ENCODE peak calls at places on chromosome 4, in nine cellular contexts. One of them, this sample, is unnamed.

GRCh38 chr4:164789047-164789446 is 35.1 kb downstream of the SMIM31 start:
- DNase-seq in body of pancreas: no peak
- DNase-seq in ascending aorta: no peak
- DNase-seq in upper lobe of left lung: no peak
- DNase-seq in vagina: no peak
- DNase-seq in bronchial epithelial cell: no peak
- DNase-seq in CD8-positive, alpha-beta T cell: no peak
- DNase-seq in kidney epithelial cell: no peak
- DNase-seq in AG09309: no peak
- DNase-seq in this sample: no peak

GRCh38 chr4:73763877-73764276 is 23.5 kb downstream of the CXCL8 start:
- DNase-seq in ascending aorta: no peak
- DNase-seq in CD8-positive, alpha-beta T cell: no peak
- DNase-seq in body of pancreas: no peak
- DNase-seq in bronchial epithelial cell: no peak
- DNase-seq in vagina: no peak
- DNase-seq in upper lobe of left lung: no peak
- DNase-seq in kidney epithelial cell: no peak
- DNase-seq in AG09309: no peak
- DNase-seq in this sample: no peak

GRCh38 chr4:161256716-161257115 is 907.1 kb downstream of the FSTL5 start:
- DNase-seq in bronchial epithelial cell: peak; percentile 5
- DNase-seq in body of pancreas: no peak
- DNase-seq in ascending aorta: no peak
- DNase-seq in upper lobe of left lung: no peak
- DNase-seq in kidney epithelial cell: no peak
- DNase-seq in CD8-positive, alpha-beta T cell: no peak
- DNase-seq in vagina: no peak
- DNase-seq in AG09309: no peak
- DNase-seq in this sample: no peak

GRCh38 chr4:7186516-7187296 is 5.6 kb upstream of the SORCS2 start:
- DNase-seq in upper lobe of left lung: no peak
- DNase-seq in vagina: no peak
- DNase-seq in body of pancreas: no peak
- DNase-seq in kidney epithelial cell: no peak
- DNase-seq in CD8-positive, alpha-beta T cell: no peak
- DNase-seq in bronchial epithelial cell: no peak
- DNase-seq in AG09309: no peak
- DNase-seq in ascending aorta: peak; percentile 41
- DNase-seq in this sample: no peak

GRCh38 chr4:33073811-33074210 is 2353.6 kb downstream of the PCDH7 start:
- DNase-seq in AG09309: no peak
- DNase-seq in vagina: no peak
- DNase-seq in CD8-positive, alpha-beta T cell: no peak
- DNase-seq in bronchial epithelial cell: no peak
- DNase-seq in ascending aorta: no peak
- DNase-seq in kidney epithelial cell: peak; percentile 38
- DNase-seq in upper lobe of left lung: no peak
- DNase-seq in body of pancreas: no peak
- DNase-seq in this sample: no peak

GRCh38 chr4:5052424-5052702 is 1.1 kb downstream of the STK32B start:
- DNase-seq in bronchial epithelial cell: no peak
- DNase-seq in CD8-positive, alpha-beta T cell: no peak
- DNase-seq in kidney epithelial cell: no peak
- DNase-seq in upper lobe of left lung: no peak
- DNase-seq in ascending aorta: no peak
- DNase-seq in body of pancreas: no peak
- DNase-seq in vagina: no peak
- DNase-seq in AG09309: no peak
- DNase-seq in this sample: no peak

GRCh38 chr4:118417325-118417724 is 64.5 kb upstream of the PRSS12 start:
- DNase-seq in body of pancreas: no peak
- DNase-seq in ascending aorta: no peak
- DNase-seq in AG09309: peak; percentile 40
- DNase-seq in CD8-positive, alpha-beta T cell: no peak
- DNase-seq in upper lobe of left lung: no peak
- DNase-seq in kidney epithelial cell: no peak
- DNase-seq in vagina: no peak
- DNase-seq in bronchial epithelial cell: peak; percentile 99
- DNase-seq in this sample: no peak

GRCh38 chr4:26252349-26252748 is 68.5 kb upstream of the RBPJ start:
- DNase-seq in ascending aorta: no peak
- DNase-seq in kidney epithelial cell: peak; percentile 41
- DNase-seq in upper lobe of left lung: no peak
- DNase-seq in vagina: no peak
- DNase-seq in bronchial epithelial cell: no peak
- DNase-seq in CD8-positive, alpha-beta T cell: no peak
- DNase-seq in body of pancreas: no peak
- DNase-seq in AG09309: no peak
- DNase-seq in this sample: no peak

GRCh38 chr4:53582194-53582593 is 9.1 kb downstream of the LNX1 start:
- DNase-seq in ascending aorta: no peak
- DNase-seq in upper lobe of left lung: no peak
- DNase-seq in kidney epithelial cell: no peak
- DNase-seq in vagina: no peak
- DNase-seq in CD8-positive, alpha-beta T cell: no peak
- DNase-seq in bronchial epithelial cell: no peak
- DNase-seq in body of pancreas: peak; percentile 17
- DNase-seq in AG09309: no peak
- DNase-seq in this sample: no peak

GRCh38 chr4:99816611-99817309 is at the start of gene DAPP1:
- DNase-seq in AG09309: no peak
- DNase-seq in kidney epithelial cell: no peak
- DNase-seq in CD8-positive, alpha-beta T cell: peak; percentile 67
- DNase-seq in bronchial epithelial cell: peak; percentile 99
- DNase-seq in ascending aorta: peak; percentile 69
- DNase-seq in vagina: no peak
- DNase-seq in upper lobe of left lung: no peak
- DNase-seq in body of pancreas: peak; percentile 12
- DNase-seq in this sample: no peak

DNA sequence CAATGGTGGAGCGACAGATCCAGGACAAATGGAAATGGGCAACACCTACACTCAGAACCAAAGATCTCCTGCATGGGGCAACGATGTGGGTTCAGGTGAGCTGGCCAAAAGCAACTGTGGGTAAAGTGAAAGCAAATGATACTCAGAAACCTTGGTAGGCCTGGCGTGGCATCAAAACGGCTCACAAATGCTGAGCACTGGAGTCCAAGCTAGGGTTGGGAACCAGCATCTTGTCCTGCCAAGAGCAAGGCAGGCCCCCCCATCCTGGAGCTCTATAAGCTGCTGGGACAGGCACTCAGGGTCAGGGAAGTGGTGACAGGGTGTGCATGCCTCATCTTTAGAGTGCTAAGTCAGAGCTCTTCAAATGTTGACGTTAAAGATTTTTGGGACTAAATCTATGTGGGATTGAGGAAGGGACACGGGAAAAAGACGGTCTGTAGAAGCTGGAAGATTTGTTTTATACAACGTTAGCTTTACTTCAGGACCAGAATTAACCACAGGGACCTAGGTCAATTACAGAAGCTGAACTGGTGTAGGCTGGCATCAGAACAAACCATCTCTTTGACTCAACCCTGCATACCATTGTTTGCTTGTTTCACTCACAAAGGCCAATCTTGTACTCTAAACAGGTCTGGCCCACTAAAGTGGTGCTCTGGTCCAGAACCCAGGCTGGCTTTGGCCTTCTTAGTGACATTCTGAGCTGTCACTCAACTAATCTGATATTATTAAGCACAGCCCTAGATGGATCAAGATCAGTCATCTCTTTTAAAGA is 10.7 kb downstream of the ATP8A1 start:
- DNase-seq in AG09309: no peak
- DNase-seq in kidney epithelial cell: no peak
- DNase-seq in bronchial epithelial cell: no peak
- DNase-seq in CD8-positive, alpha-beta T cell: no peak
- DNase-seq in upper lobe of left lung: no peak
- DNase-seq in vagina: no peak
- DNase-seq in ascending aorta: no peak
- DNase-seq in body of pancreas: no peak
- DNase-seq in this sample: no peak
- TF ChIP-seq CTCF in AG09309: no peak
- TF ChIP-seq CTCF in kidney epithelial cell: no peak
- TF ChIP-seq CTCF in bronchial epithelial cell: no peak
- TF ChIP-seq CTCF in CD8-positive, alpha-beta T cell: no peak
- TF ChIP-seq CTCF in upper lobe of left lung: no peak
- TF ChIP-seq CTCF in vagina: no peak
- TF ChIP-seq CTCF in ascending aorta: no peak
- TF ChIP-seq CTCF in body of pancreas: no peak
- TF ChIP-seq CTCF in this sample: no peak

DNA sequence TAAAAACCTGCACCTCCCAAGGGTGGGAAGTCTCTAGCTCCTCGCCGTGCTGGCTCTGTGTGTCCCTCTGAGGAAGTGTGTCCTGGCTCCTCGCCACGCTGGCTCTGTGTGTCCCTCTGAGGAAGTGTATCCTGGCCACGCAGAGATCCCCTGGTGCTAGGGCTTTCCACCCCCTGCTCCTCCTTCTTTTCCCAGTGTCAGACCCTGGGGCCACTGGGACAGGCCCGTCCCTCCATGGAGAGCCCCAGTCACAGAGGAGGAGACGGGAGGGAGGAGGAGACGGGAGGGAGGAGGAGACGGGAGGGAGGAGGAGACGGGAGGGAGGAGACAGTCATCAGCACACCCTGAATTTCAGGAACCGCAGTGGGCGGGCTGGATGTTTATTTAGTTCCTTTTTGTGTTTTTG is 53.8 kb upstream of the HGFAC start:
- DNase-seq in kidney epithelial cell: no peak
- DNase-seq in upper lobe of left lung: peak; percentile 31
- DNase-seq in AG09309: no peak
- DNase-seq in vagina: no peak
- DNase-seq in ascending aorta: peak; percentile 92
- DNase-seq in body of pancreas: peak; percentile 62
- DNase-seq in CD8-positive, alpha-beta T cell: no peak
- DNase-seq in bronchial epithelial cell: peak; percentile 62
- DNase-seq in this sample: peak; percentile 63
- H3K4me3 ChIP-seq in kidney epithelial cell: no peak overlapping the region
- H3K4me3 ChIP-seq in upper lobe of left lung: peak overlapping the region; percentile 37
- H3K4me3 ChIP-seq in AG09309: peak overlapping the region; percentile 39
- H3K4me3 ChIP-seq in vagina: peak overlapping the region; percentile 42
- H3K4me3 ChIP-seq in ascending aorta: peak overlapping the region; percentile 41
- H3K4me3 ChIP-seq in body of pancreas: no peak overlapping the region
- H3K4me3 ChIP-seq in CD8-positive, alpha-beta T cell: no peak overlapping the region
- H3K4me3 ChIP-seq in bronchial epithelial cell: peak overlapping the region; percentile 51
- H3K4me3 ChIP-seq in this sample: peak overlapping the region; percentile 3

DNA sequence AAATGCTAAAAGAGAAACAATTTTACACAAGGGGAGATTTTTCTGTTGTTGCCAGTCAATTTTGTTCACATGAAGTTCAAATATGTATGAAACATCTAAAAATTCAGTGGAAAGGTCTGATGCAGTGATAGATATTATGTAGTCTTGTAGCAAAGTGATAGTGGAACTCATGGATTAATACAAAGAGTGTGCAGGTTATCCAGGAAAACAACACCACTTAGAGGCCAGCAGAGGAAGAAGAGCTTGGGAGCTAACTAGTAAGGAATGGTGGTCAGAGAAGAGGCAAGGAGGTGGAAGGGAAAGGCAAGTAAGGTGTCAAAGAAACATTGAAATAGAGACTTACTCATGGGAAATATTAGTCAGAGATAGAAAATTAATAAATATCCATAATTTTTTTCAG is 395.6 kb downstream of the MAPK10 start:
- DNase-seq in ascending aorta: no peak
- DNase-seq in vagina: no peak
- DNase-seq in bronchial epithelial cell: no peak
- DNase-seq in kidney epithelial cell: no peak
- DNase-seq in CD8-positive, alpha-beta T cell: no peak
- DNase-seq in upper lobe of left lung: no peak
- DNase-seq in AG09309: no peak
- DNase-seq in body of pancreas: no peak
- DNase-seq in this sample: no peak
- TF ChIP-seq CTCF in ascending aorta: no peak
- TF ChIP-seq CTCF in vagina: no peak
- TF ChIP-seq CTCF in bronchial epithelial cell: no peak
- TF ChIP-seq CTCF in kidney epithelial cell: peak; percentile 32
- TF ChIP-seq CTCF in CD8-positive, alpha-beta T cell: no peak
- TF ChIP-seq CTCF in upper lobe of left lung: no peak
- TF ChIP-seq CTCF in AG09309: peak; percentile 32
- TF ChIP-seq CTCF in body of pancreas: no peak
- TF ChIP-seq CTCF in this sample: peak; percentile 39

GRCh38 chr4:56531149-56531770 is 25.7 kb downstream of the ARL9 start:
- DNase-seq in kidney epithelial cell: no peak
- DNase-seq in body of pancreas: no peak
- DNase-seq in vagina: no peak
- DNase-seq in upper lobe of left lung: no peak
- DNase-seq in ascending aorta: no peak
- DNase-seq in bronchial epithelial cell: no peak
- DNase-seq in CD8-positive, alpha-beta T cell: peak; percentile 16
- DNase-seq in AG09309: no peak
- DNase-seq in this sample: no peak

GRCh38 chr4:56532239-56532638 is 26.6 kb downstream of the ARL9 start:
- DNase-seq in ascending aorta: no peak
- DNase-seq in bronchial epithelial cell: no peak
- DNase-seq in upper lobe of left lung: no peak
- DNase-seq in kidney epithelial cell: no peak
- DNase-seq in body of pancreas: no peak
- DNase-seq in AG09309: no peak
- DNase-seq in vagina: no peak
- DNase-seq in CD8-positive, alpha-beta T cell: no peak
- DNase-seq in this sample: no peak

GRCh38 chr4:56535915-56536314 is 30.3 kb downstream of the ARL9 start:
- DNase-seq in ascending aorta: no peak
- DNase-seq in CD8-positive, alpha-beta T cell: no peak
- DNase-seq in vagina: no peak
- DNase-seq in body of pancreas: no peak
- DNase-seq in upper lobe of left lung: no peak
- DNase-seq in bronchial epithelial cell: no peak
- DNase-seq in kidney epithelial cell: no peak
- DNase-seq in AG09309: no peak
- DNase-seq in this sample: no peak

GRCh38 chr4:56531823-56532222 is 26.2 kb downstream of the ARL9 start:
- DNase-seq in body of pancreas: no peak
- DNase-seq in bronchial epithelial cell: no peak
- DNase-seq in kidney epithelial cell: no peak
- DNase-seq in upper lobe of left lung: no peak
- DNase-seq in AG09309: no peak
- DNase-seq in ascending aorta: no peak
- DNase-seq in CD8-positive, alpha-beta T cell: no peak
- DNase-seq in vagina: no peak
- DNase-seq in this sample: no peak

DNA sequence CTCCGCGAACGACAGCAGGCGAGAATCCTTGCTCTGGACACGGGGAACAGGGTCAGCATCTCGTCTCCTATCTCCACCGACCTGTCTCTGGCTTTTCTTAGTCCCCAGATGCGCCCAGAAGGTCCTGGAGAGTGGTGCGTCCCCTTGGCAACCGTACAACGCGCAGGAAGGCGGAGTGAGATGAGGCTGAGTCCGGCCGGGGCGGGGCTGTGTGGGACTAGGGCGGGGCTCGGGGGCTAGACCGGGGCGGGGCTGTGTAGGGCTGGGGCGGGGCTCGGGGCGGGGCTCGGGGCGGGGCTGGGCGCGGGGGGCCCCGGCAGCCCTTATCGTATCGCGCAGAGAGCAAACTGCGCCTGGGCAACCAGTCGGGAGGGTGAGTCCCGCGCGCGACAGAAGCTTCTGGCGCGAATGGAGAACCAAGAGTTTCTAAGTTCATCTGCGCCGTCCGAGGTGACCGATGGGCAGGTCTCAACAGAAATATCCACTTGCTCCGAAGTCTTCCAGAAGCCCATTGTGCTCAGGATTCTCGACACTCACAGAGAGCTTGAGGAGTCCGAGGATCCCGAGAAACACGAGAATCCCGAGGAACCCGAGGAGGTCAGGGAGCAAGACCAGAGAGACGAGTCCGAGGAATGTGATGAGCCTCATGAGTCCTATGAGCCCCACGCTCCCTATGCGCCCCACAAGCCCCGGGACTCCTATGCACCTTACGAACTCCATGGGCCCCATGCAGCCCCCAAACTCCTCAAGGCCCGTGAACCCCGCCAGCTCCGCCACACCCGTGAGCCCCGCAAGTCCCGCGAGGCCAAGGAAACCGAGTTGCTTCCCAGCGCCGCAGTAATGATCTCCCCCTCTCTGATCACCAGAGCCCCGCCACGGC is 24.9 kb downstream of the ARL9 start:
- DNase-seq in bronchial epithelial cell: peak; percentile 64
- DNase-seq in AG09309: peak; percentile 8
- DNase-seq in ascending aorta: peak; percentile 93
- DNase-seq in kidney epithelial cell: peak; percentile 49
- DNase-seq in body of pancreas: peak; percentile 87
- DNase-seq in CD8-positive, alpha-beta T cell: peak; percentile 81
- DNase-seq in vagina: peak; percentile 88
- DNase-seq in upper lobe of left lung: peak; percentile 94
- DNase-seq in this sample: no peak
- H3K4me3 ChIP-seq in bronchial epithelial cell: peak overlapping the region; percentile 45
- H3K4me3 ChIP-seq in AG09309: peak overlapping the region; percentile 42
- H3K4me3 ChIP-seq in ascending aorta: peak overlapping the region; percentile 55
- H3K4me3 ChIP-seq in kidney epithelial cell: peak overlapping the region; percentile 59
- H3K4me3 ChIP-seq in body of pancreas: peak overlapping the region; percentile 41
- H3K4me3 ChIP-seq in CD8-positive, alpha-beta T cell: peak overlapping the region; percentile 87
- H3K4me3 ChIP-seq in vagina: peak overlapping the region; percentile 53
- H3K4me3 ChIP-seq in upper lobe of left lung: peak overlapping the region; percentile 59
- H3K4me3 ChIP-seq in this sample: peak overlapping the region; percentile 50

This sample was measured in LNCaP clone FGC.